ENCODE peak calls at places on chromosomes 1 and 21, in four cellular contexts. K, E, B and J are unnamed samples.

GRCh38 chr1:16155537-16156410 is at the start of gene EPHA2:
- DNase-seq in E (no peak), B (peak; percentile 78), K (no peak), J (peak; percentile 67)

GRCh38 chr1:183877321-183877720 is 72.4 kb downstream of the RGL1 start:
- DNase-seq in B (no peak), K (no peak), E (no peak), J (no peak)

GRCh38 chr1:2327841-2328240 is 63.5 kb downstream of the MORN1 start:
- DNase-seq in K (no peak), B (no peak), E (no peak), J (no peak)

GRCh38 chr1:121558514-121558913 is 373.7 kb downstream of the SRGAP2C start:
- DNase-seq in K (no peak), B (peak; percentile 83), E (no peak), J (peak; percentile 1)

GRCh38 chr1:86247553-86248279 is 91.1 kb upstream of the COL24A1 start:
- DNase-seq in B (peak; percentile 7), E (peak; percentile 93), K (no peak), J (peak; percentile 35)

GRCh38 chr1:40699787-40700186 is 8.3 kb downstream of the NFYC start:
- DNase-seq in E (no peak), K (no peak), B (no peak), J (no peak)

GRCh38 chr21:46627726-46628125 is 7.7 kb upstream of the PRMT2 start:
- DNase-seq in B (no peak), E (no peak), K (no peak), J (no peak)

GRCh38 chr1:79255421-79255820 is 248.9 kb upstream of the ADGRL4 start:
- DNase-seq in E (no peak), B (no peak), K (no peak), J (no peak)

GRCh38 chr1:35509558-35509957 is 47.6 kb downstream of the KIAA0319L start:
- DNase-seq in E (no peak), B (no peak), K (no peak), J (no peak)

GRCh38 chr1:17119076-17119743 is at the start of gene PADI2:
- DNase-seq in E (peak; percentile 64), B (no peak), K (no peak), J (peak; percentile 60)

GRCh38 chr1:211986628-211987254 is 48.6 kb downstream of the INTS7 start:
- DNase-seq in B (no peak), K (no peak), E (no peak), J (no peak)

GRCh38 chr1:20339811-20340457 is 49.3 kb downstream of the VWA5B1 start:
- DNase-seq in B (no peak), K (no peak), E (peak; percentile 22), J (no peak)

GRCh38 chr1:172003766-172004530 is 162.7 kb downstream of the DNM3 start:
- DNase-seq in E (no peak), K (no peak), B (no peak), J (no peak)

GRCh38 chr1:47333578-47333921 is at the start of gene CMPK1:
- DNase-seq in B (peak; percentile 82), E (peak; percentile 57), K (no peak), J (peak; percentile 66)

GRCh38 chr1:71054791-71055190 is 7.2 kb upstream of the PTGER3 start:
- DNase-seq in K (no peak), E (no peak), B (no peak), J (no peak)

GRCh38 chr1:91591175-91591968 is 90.7 kb downstream of the CDC7 start:
- DNase-seq in E (no peak), K (no peak), B (no peak), J (no peak)

GRCh38 chr1:165162671-165163241 is 193.8 kb downstream of the LMX1A start:
- DNase-seq in K (no peak), B (peak; percentile 80), E (peak; percentile 79), J (peak; percentile 69)

GRCh38 chr1:165543651-165544452 is at the start of gene LRRC52:
- DNase-seq in E (peak; percentile 25), K (no peak), B (no peak), J (no peak)

GRCh38 chr1:67094191-67094590 is 40.2 kb upstream of the SLC35D1 start:
- DNase-seq in K (no peak), E (no peak), B (no peak), J (no peak)

GRCh38 chr21:44939532-44940115 is at the start of gene SLX9:
- DNase-seq in B (peak; percentile 67), K (no peak), E (peak; percentile 70), J (peak; percentile 76)

GRCh38 chr1:48661726-48662483 is 114.8 kb downstream of the BEND5 start:
- DNase-seq in B (no peak), E (no peak), K (no peak), J (no peak)

GRCh38 chr1:25031966-25032667 is 102.0 kb upstream of the RUNX3 start:
- DNase-seq in B (no peak), E (no peak), K (no peak), J (peak; percentile 40)

GRCh38 chr1:116262995-116263385 is 110.1 kb upstream of the ATP1A1 start:
- DNase-seq in B (no peak), K (no peak), E (no peak), J (no peak)

GRCh38 chr1:72282271-72282656 is at the start of gene NEGR1:
- DNase-seq in B (peak; percentile 69), E (peak; percentile 25), K (no peak), J (no peak)